ENCODE peak calls at places on chromosomes 1 and 21, in nine cellular contexts. Y is body of pancreas, I is mesothelial cell of epicardium, E is mucosa of descending colon, B is cardiac fibroblast, J is WERI-Rb-1, W is adrenal gland, R is SK-N-SH, G is transverse colon. O is an unnamed sample.

GRCh38 chr1:164823486-164824279 is 264.7 kb downstream of the PBX1 start:
- DNase-seq in Y (no peak), I (no peak), E (no peak), B (no peak), J (no peak), W (peak), R (no peak), G (peak), O (peak)

GRCh38 chr1:160726498-160727391 is 12.3 kb upstream of the SLAMF7 start:
- DNase-seq in Y (peak), I (peak), E (no peak), B (peak), J (peak), W (peak), R (peak), G (peak), O (peak)

GRCh38 chr1:244957525-244957924 is 93.2 kb upstream of the HNRNPU start:
- DNase-seq in Y (no peak), I (no peak), E (no peak), B (no peak), J (no peak), W (no peak), R (no peak), G (no peak), O (no peak)

GRCh38 chr1:209241481-209241880 is 342.0 kb upstream of the CAMK1G start:
- DNase-seq in Y (no peak), I (no peak), E (no peak), B (peak), J (no peak), W (no peak), R (no peak), G (no peak), O (no peak)

GRCh38 chr1:33818071-33818470 is 45.8 kb upstream of the HMGB4 start:
- DNase-seq in Y (no peak), I (no peak), E (no peak), B (no peak), J (no peak), W (no peak), R (no peak), G (no peak), O (no peak)

GRCh38 chr1:27519341-27520258 is 29.6 kb upstream of the WASF2 start:
- DNase-seq in Y (no peak), I (no peak), E (peak), B (no peak), J (no peak), W (peak), R (peak), G (peak), O (no peak)

GRCh38 chr21:45365186-45365607 is 39.8 kb upstream of the COL18A1 start:
- DNase-seq in Y (no peak), I (no peak), E (peak), B (no peak), J (no peak), W (no peak), R (no peak), G (no peak), O (no peak)

GRCh38 chr1:2625311-2625710 is 7.5 kb downstream of the MMEL1 start:
- DNase-seq in Y (no peak), I (no peak), E (no peak), B (no peak), J (no peak), W (no peak), R (no peak), G (no peak), O (no peak)

GRCh38 chr1:8112611-8113256 is 86.6 kb upstream of the ERRFI1 start:
- DNase-seq in Y (no peak), I (no peak), E (no peak), B (no peak), J (no peak), W (no peak), R (no peak), G (no peak), O (no peak)

GRCh38 chr1:180962178-180962577 is 49.5 kb downstream of the KIAA1614 start:
- DNase-seq in Y (no peak), I (no peak), E (no peak), B (no peak), J (no peak), W (no peak), R (no peak), G (peak), O (no peak)

GRCh38 chr1:90236493-90236892 is 241.6 kb downstream of the ZNF326 start:
- DNase-seq in Y (no peak), I (no peak), E (no peak), B (no peak), J (no peak), W (no peak), R (no peak), G (no peak), O (no peak)

GRCh38 chr1:9073148-9073547 is 3.7 kb upstream of the SLC2A5 start:
- DNase-seq in Y (no peak), I (no peak), E (no peak), B (no peak), J (no peak), W (no peak), R (no peak), G (no peak), O (no peak)

GRCh38 chr1:75632350-75632949 is 21.5 kb upstream of the SLC44A5 start:
- DNase-seq in Y (no peak), I (no peak), E (no peak), B (peak), J (no peak), W (no peak), R (peak), G (no peak), O (peak)

GRCh38 chr1:209746469-209747269 is 9.2 kb upstream of the TRAF3IP3 start:
- DNase-seq in Y (no peak), I (no peak), E (no peak), B (peak), J (no peak), W (no peak), R (no peak), G (no peak), O (no peak)

GRCh38 chr1:64865105-64865757 is 101.1 kb downstream of the JAK1 start:
- DNase-seq in Y (no peak), I (no peak), E (no peak), B (no peak), J (no peak), W (no peak), R (no peak), G (no peak), O (no peak)

GRCh38 chr1:206979379-206980043 is 9.3 kb upstream of the FCAMR start:
- DNase-seq in Y (no peak), I (no peak), E (no peak), B (peak), J (peak), W (peak), R (no peak), G (no peak), O (peak)

GRCh38 chr1:145889722-145890121 is 4.1 kb upstream of the ANKRD35 start:
- DNase-seq in Y (no peak), I (no peak), E (no peak), B (no peak), J (no peak), W (peak), R (no peak), G (no peak), O (no peak)

GRCh38 chr21:32442566-32443318 is 30.2 kb downstream of the EVA1C start:
- DNase-seq in Y (no peak), I (no peak), E (no peak), B (peak), J (no peak), W (no peak), R (no peak), G (no peak), O (peak)

GRCh38 chr1:67201891-67202290 is 35.6 kb downstream of the IL23R start:
- DNase-seq in Y (no peak), I (no peak), E (no peak), B (no peak), J (no peak), W (no peak), R (no peak), G (no peak), O (no peak)

DNA sequence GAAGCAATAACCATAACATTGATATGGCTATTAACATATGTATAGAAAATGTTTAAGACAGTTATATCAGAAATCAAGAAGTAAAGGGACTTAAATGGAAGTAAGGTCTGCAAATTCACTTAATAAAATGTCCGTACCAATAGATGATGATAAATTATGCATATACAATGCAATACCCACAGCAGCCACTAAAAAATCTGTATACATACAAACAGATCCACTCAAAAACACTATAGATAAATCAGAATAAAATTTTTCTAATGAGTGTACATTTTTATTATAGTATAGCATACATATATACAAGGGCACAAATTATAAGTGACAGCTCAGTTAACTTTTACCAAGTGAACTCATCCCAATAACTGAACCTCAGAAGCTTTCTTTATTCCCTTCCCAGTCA is 6.0 kb downstream of the LORICRIN start:
- DNase-seq in Y (no peak), I (no peak), E (no peak), B (no peak), J (no peak), W (no peak), R (no peak), G (no peak), O (no peak)
- TF ChIP-seq CTCF in Y (no peak), I (peak), E (no peak), B (no peak), J (no peak), W (no peak), R (peak), G (no peak), O (no peak)

GRCh38 chr1:54808443-54809207 is 7.5 kb upstream of the TTC22 start:
- DNase-seq in Y (no peak), I (no peak), E (no peak), B (no peak), J (no peak), W (no peak), R (no peak), G (peak), O (no peak)
- TF ChIP-seq CTCF in Y (no peak), I (no peak), E (no peak), B (peak), J (peak), W (peak), R (no peak), G (no peak), O (peak)

GRCh38 chr1:59579222-59579621 is 235.5 kb upstream of the HOOK1 start:
- DNase-seq in Y (no peak), I (no peak), E (no peak), B (no peak), J (no peak), W (no peak), R (no peak), G (no peak), O (no peak)

GRCh38 chr1:59570524-59570923 is 244.2 kb upstream of the HOOK1 start:
- DNase-seq in Y (no peak), I (no peak), E (no peak), B (peak), J (no peak), W (no peak), R (no peak), G (peak), O (peak)

GRCh38 chr1:59569198-59569597 is 245.6 kb upstream of the HOOK1 start:
- DNase-seq in Y (no peak), I (no peak), E (no peak), B (no peak), J (no peak), W (no peak), R (no peak), G (no peak), O (no peak)

GRCh38 chr1:59577774-59578173 is 237.0 kb upstream of the HOOK1 start:
- DNase-seq in Y (no peak), I (no peak), E (no peak), B (no peak), J (no peak), W (no peak), R (no peak), G (no peak), O (no peak)

DNA sequence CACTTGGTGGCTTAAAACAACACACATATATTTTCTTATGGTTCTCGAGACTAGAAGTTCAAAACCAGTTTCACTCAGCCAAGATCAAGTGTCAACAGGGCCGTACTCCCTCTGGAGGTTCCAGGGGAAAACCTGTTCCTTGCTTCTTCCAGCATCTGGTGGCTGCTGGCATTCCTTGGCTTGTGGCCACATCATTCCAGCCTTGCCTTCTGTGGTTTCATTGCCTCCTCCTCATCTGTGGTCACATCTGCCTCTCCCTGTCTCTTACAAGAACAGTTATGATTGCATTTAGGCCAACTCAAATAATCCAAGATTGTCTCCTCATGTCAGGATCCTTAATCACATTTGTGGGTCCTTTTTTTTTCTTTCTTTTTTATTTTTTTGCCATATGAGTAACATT is 240.7 kb upstream of the HOOK1 start:
- DNase-seq in Y (no peak), I (no peak), E (no peak), B (peak), J (no peak), W (no peak), R (no peak), G (no peak), O (peak)
- TF ChIP-seq CTCF in Y (no peak), I (no peak), E (no peak), B (no peak), J (no peak), W (no peak), R (no peak), G (no peak), O (peak)

GRCh38 chr1:182441719-182442118 is 8.2 kb upstream of the RGSL1 start:
- DNase-seq in Y (no peak), I (no peak), E (no peak), B (no peak), J (no peak), W (no peak), R (no peak), G (no peak), O (no peak)

GRCh38 chr1:182446033-182446669 is 3.8 kb upstream of the RGSL1 start:
- DNase-seq in Y (peak), I (no peak), E (no peak), B (peak), J (no peak), W (peak), R (peak), G (peak), O (peak)

GRCh38 chr1:182447660-182448059 is 2.3 kb upstream of the RGSL1 start:
- DNase-seq in Y (no peak), I (no peak), E (no peak), B (no peak), J (no peak), W (no peak), R (no peak), G (no peak), O (no peak)

GRCh38 chr1:182442333-182442732 is 7.6 kb upstream of the RGSL1 start:
- DNase-seq in Y (no peak), I (no peak), E (no peak), B (no peak), J (no peak), W (no peak), R (no peak), G (no peak), O (no peak)

GRCh38 chr1:182444497-182444896 is 5.4 kb upstream of the RGSL1 start:
- DNase-seq in Y (no peak), I (no peak), E (no peak), B (no peak), J (no peak), W (no peak), R (no peak), G (no peak), O (no peak)
- TF ChIP-seq CTCF in Y (no peak), I (no peak), E (no peak), B (peak), J (peak), W (no peak), R (no peak), G (no peak), O (no peak)

GRCh38 chr1:22018583-22019559 is 17.4 kb downstream of the CELA3A start:
- DNase-seq in Y (no peak), I (no peak), E (no peak), B (peak), J (no peak), W (peak), R (no peak), G (peak), O (peak)
- TF ChIP-seq CTCF in Y (no peak), I (no peak), E (no peak), B (peak), J (peak), W (peak), R (peak), G (no peak), O (peak)

GRCh38 chr1:205949753-205950152 is 6.5 kb upstream of the SLC26A9 start:
- DNase-seq in Y (peak), I (no peak), E (no peak), B (no peak), J (no peak), W (no peak), R (no peak), G (no peak), O (no peak)
- TF ChIP-seq CTCF in Y (no peak), I (no peak), E (no peak), B (no peak), J (no peak), W (no peak), R (no peak), G (no peak), O (no peak)

O was measured in brain microvascular endothelial cell.